ENCODE peak calls at places on chromosomes 13 and 19, in six cellular contexts. K is C1 segment of cervical spinal cord; N is body of pancreas; Y is fibroblast of the aortic adventitia; C is GM10248; Z is effector memory CD4-positive, alpha-beta T cell. U is an unnamed sample.

GRCh38 chr19:16334421-16334820 is 9.8 kb downstream of the KLF2 start:
- DNase-seq in Y (peak; percentile 48), C (no peak), K (no peak), Z (no peak), N (no peak), U (no peak)

GRCh38 chr13:51760592-51760991 is 43.4 kb downstream of the DHRS12 start:
- DNase-seq in Z (no peak), C (no peak), K (peak; percentile 25), N (no peak), Y (peak; percentile 43), U (no peak)

GRCh38 chr13:43478178-43478577 is 308.6 kb downstream of the ENOX1 start:
- DNase-seq in N (no peak), K (no peak), Z (no peak), Y (no peak), C (no peak), U (no peak)

GRCh38 chr13:75362026-75362425 is 119.9 kb downstream of the TBC1D4 start:
- DNase-seq in K (no peak), N (no peak), Z (no peak), C (no peak), Y (no peak), U (no peak)

GRCh38 chr19:37309834-37310575 is 60.9 kb upstream of the ZNF527 start:
- DNase-seq in Z (no peak), N (no peak), C (no peak), Y (no peak), K (no peak), U (no peak)

GRCh38 chr19:11378319-11379189 is 4.1 kb downstream of the SWSAP1 start:
- DNase-seq in C (no peak), Y (peak; percentile 79), K (peak; percentile 43), Z (no peak), N (peak; percentile 49), U (no peak)

GRCh38 chr13:50466554-50466953 is 376.9 kb downstream of the DLEU7 start:
- DNase-seq in Z (no peak), N (no peak), Y (no peak), K (no peak), C (no peak), U (no peak)

GRCh38 chr19:13425151-13425550 is 81.1 kb downstream of the CACNA1A start:
- DNase-seq in Y (no peak), Z (no peak), K (no peak), N (no peak), C (no peak), U (no peak)

GRCh38 chr13:79548886-79549285 is 67.9 kb downstream of the NDFIP2 start:
- DNase-seq in Y (peak; percentile 49), Z (no peak), K (no peak), N (no peak), C (no peak), U (no peak)

GRCh38 chr13:45542391-45542790 is 73.1 kb downstream of the ERICH6B start:
- DNase-seq in C (no peak), Z (no peak), K (no peak), N (no peak), Y (no peak), U (no peak)

GRCh38 chr19:2788237-2788636 is 2.9 kb downstream of the THOP1 start:
- DNase-seq in N (no peak), Z (no peak), K (no peak), C (no peak), Y (no peak), U (no peak)

GRCh38 chr13:57640582-57640981 is 9.0 kb downstream of the PCDH17 start:
- DNase-seq in Y (no peak), N (no peak), K (no peak), C (no peak), Z (no peak), U (no peak)

GRCh38 chr19:51681286-51681956 is 11.7 kb upstream of the SPACA6 start:
- DNase-seq in Y (no peak), C (no peak), Z (no peak), K (no peak), N (no peak), U (peak; percentile 28)

GRCh38 chr19:51325161-51325979 is 13.9 kb downstream of the IGLON5 start:
- DNase-seq in Z (no peak), C (no peak), N (no peak), K (no peak), Y (no peak), U (no peak)

GRCh38 chr19:35729763-35730162 is 12.0 kb downstream of the KMT2B start:
- DNase-seq in N (no peak), Y (no peak), Z (no peak), K (no peak), C (no peak), U (no peak)

GRCh38 chr13:103178986-103179695 is 112.9 kb upstream of the SLC10A2 start:
- DNase-seq in K (no peak), Z (no peak), Y (no peak), N (no peak), C (no peak), U (no peak)

GRCh38 chr19:6890938-6891337 is 3.6 kb downstream of the ADGRE1 start:
- DNase-seq in Z (peak; percentile 7), C (no peak), N (no peak), K (no peak), Y (no peak), U (no peak)

GRCh38 chr13:43484432-43485225 is 302.1 kb downstream of the ENOX1 start:
- DNase-seq in C (no peak), K (no peak), N (no peak), Y (no peak), Z (no peak), U (no peak)

GRCh38 chr19:289651-290538 is 1.3 kb downstream of the PLPP2 start:
- DNase-seq in N (peak; percentile 59), K (no peak), C (no peak), Y (no peak), Z (peak; percentile 39), U (no peak)

U was measured in lung.